ENCODE peak calls at places on chromosome 5, in nine cellular contexts. M, Z, N, H, U, S, Y, T and W are unnamed samples.

GRCh38 chr5:54874337-54875021 is 110.9 kb downstream of the ESM1 start:
- DNase-seq in M (no peak), Z (no peak), N (no peak), H (no peak), U (no peak), S (no peak), Y (peak), T (no peak), W (no peak)

GRCh38 chr5:105630803-105631202 is 2039.9 kb downstream of the EFNA5 start:
- DNase-seq in M (no peak), Z (no peak), N (no peak), H (no peak), U (no peak), S (no peak), Y (no peak), T (no peak), W (no peak)

GRCh38 chr5:118548761-118549160 is 439.6 kb downstream of the DTWD2 start:
- DNase-seq in M (no peak), Z (no peak), N (peak), H (no peak), U (no peak), S (no peak), Y (peak), T (no peak), W (no peak)

GRCh38 chr5:157855404-157855994 is 3.4 kb downstream of the CLINT1 start:
- DNase-seq in M (peak), Z (peak), N (no peak), H (peak), U (peak), S (no peak), Y (peak), T (peak), W (peak)

GRCh38 chr5:542693-543311 is 18.6 kb upstream of the SLC9A3 start:
- DNase-seq in M (no peak), Z (no peak), N (no peak), H (no peak), U (no peak), S (peak), Y (no peak), T (peak), W (no peak)

GRCh38 chr5:160480652-160481051 is 59.0 kb downstream of the PTTG1 start:
- DNase-seq in M (no peak), Z (no peak), N (no peak), H (no peak), U (no peak), S (no peak), Y (no peak), T (no peak), W (no peak)

GRCh38 chr5:78806544-78806943 is 158.0 kb upstream of the LHFPL2 start:
- DNase-seq in M (no peak), Z (no peak), N (peak), H (no peak), U (no peak), S (no peak), Y (peak), T (no peak), W (no peak)

GRCh38 chr5:169503899-169504298 is 79.7 kb upstream of the SPDL1 start:
- DNase-seq in M (no peak), Z (no peak), N (no peak), H (no peak), U (no peak), S (no peak), Y (no peak), T (no peak), W (no peak)

GRCh38 chr5:20109326-20109725 is 121.3 kb upstream of the CDH18 start:
- DNase-seq in M (no peak), Z (no peak), N (no peak), H (no peak), U (no peak), S (no peak), Y (no peak), T (no peak), W (no peak)

GRCh38 chr5:386432-387341 is 56.3 kb upstream of the EXOC3 start:
- DNase-seq in M (no peak), Z (peak), N (no peak), H (no peak), U (no peak), S (peak), Y (peak), T (no peak), W (no peak)

GRCh38 chr5:93894471-93895354 is 153.3 kb upstream of the POU5F2 start:
- DNase-seq in M (no peak), Z (peak), N (no peak), H (no peak), U (no peak), S (no peak), Y (peak), T (no peak), W (no peak)

GRCh38 chr5:14967166-14967565 is 95.6 kb upstream of the ANKH start:
- DNase-seq in M (no peak), Z (no peak), N (no peak), H (no peak), U (no peak), S (no peak), Y (no peak), T (no peak), W (no peak)

GRCh38 chr5:43482490-43483064 is 1.1 kb downstream of the TMEM267 start:
- DNase-seq in M (no peak), Z (no peak), N (peak), H (no peak), U (no peak), S (no peak), Y (peak), T (no peak), W (no peak)

GRCh38 chr5:129243058-129243457 is 148.5 kb downstream of the ISOC1 start:
- DNase-seq in M (no peak), Z (no peak), N (peak), H (no peak), U (no peak), S (no peak), Y (peak), T (no peak), W (no peak)

GRCh38 chr5:153974131-153974812 is 64.4 kb downstream of the FAM114A2 start:
- DNase-seq in M (peak), Z (peak), N (no peak), H (peak), U (no peak), S (no peak), Y (peak), T (peak), W (peak)

GRCh38 chr5:172453206-172453985 is 929 bp downstream of the SH3PXD2B start:
- DNase-seq in M (no peak), Z (peak), N (peak), H (no peak), U (peak), S (no peak), Y (peak), T (peak), W (no peak)

GRCh38 chr5:34603378-34603777 is 52.8 kb upstream of the RAI14 start:
- DNase-seq in M (no peak), Z (no peak), N (no peak), H (no peak), U (no peak), S (no peak), Y (no peak), T (no peak), W (no peak)